ENCODE peak calls at places on chromosomes 4 and X, in four cellular contexts. C is nucleus accumbens, R is activated T-cell treated with anti-CD3 and anti-CD28 coated beads for 4 hours, M is ovary. A is an unnamed sample.

GRCh38 chrX:154050113-154050495 is 30.4 kb upstream of the IRAK1 start:
- DNase-seq in C (no peak), R (no peak), M (no peak), A (no peak)

GRCh38 chr4:30722916-30723270 is 2.7 kb downstream of the PCDH7 start:
- DNase-seq in C (no peak), R (no peak), M (no peak), A (no peak)

GRCh38 chr4:177699365-177700213 is 257.4 kb upstream of the AGA start:
- DNase-seq in C (no peak), R (no peak), M (no peak), A (no peak)

GRCh38 chr4:149914521-149915115 is 99.0 kb upstream of the IQCM start:
- DNase-seq in C (no peak), R (no peak), M (no peak), A (peak; percentile 28)

GRCh38 chrX:43559643-43560042 is 96.5 kb upstream of the MAOA start:
- DNase-seq in C (no peak), R (peak; percentile 1), M (peak; percentile 41), A (peak; percentile 27)

GRCh38 chr4:163707873-163708272 is 213.4 kb downstream of the TMA16 start:
- DNase-seq in C (no peak), R (no peak), M (no peak), A (no peak)

GRCh38 chr4:151408630-151409469 is at the start of gene FHIP1A:
- DNase-seq in C (peak; percentile 20), R (peak; percentile 77), M (peak; percentile 87), A (peak; percentile 52)

GRCh38 chrX:49171752-49172279 is at the start of gene PLP2:
- DNase-seq in C (no peak), R (peak; percentile 52), M (peak; percentile 78), A (peak; percentile 73)

GRCh38 chr4:150708004-150708403 is 126.1 kb downstream of the MAB21L2 start:
- DNase-seq in C (no peak), R (no peak), M (no peak), A (no peak)

A was measured in heart left ventricle.